ENCODE peak calls at places on chromosome 19, in four cellular contexts. One of them, this sample, is unnamed. For H3K4me1 and H3K9me3, the result is how much of the 10 kb centered on the place peaks cover.

GRCh38 chr19:16374436-16374835 is 49.8 kb downstream of the KLF2 start:
- DNase-seq in CD8-positive, alpha-beta T cell: no peak
- DNase-seq in K562: no peak
- DNase-seq in fibroblast of lung: no peak
- DNase-seq in this sample: no peak

GRCh38 chr19:35935911-35936737 is at the start of gene LRFN3:
- DNase-seq in CD8-positive, alpha-beta T cell: no peak
- DNase-seq in K562: peak
- DNase-seq in fibroblast of lung: peak
- DNase-seq in this sample: peak

GRCh38 chr19:5287066-5287465 is 53.5 kb downstream of the PTPRS start:
- DNase-seq in CD8-positive, alpha-beta T cell: no peak
- DNase-seq in K562: no peak
- DNase-seq in fibroblast of lung: no peak
- DNase-seq in this sample: no peak

GRCh38 chr19:3620817-3621547 is 5.6 kb downstream of the CACTIN start:
- DNase-seq in CD8-positive, alpha-beta T cell: no peak
- DNase-seq in K562: no peak
- DNase-seq in fibroblast of lung: no peak
- DNase-seq in this sample: no peak

GRCh38 chr19:14509382-14509781 is 8.8 kb downstream of the DNAJB1 start:
- DNase-seq in CD8-positive, alpha-beta T cell: no peak
- DNase-seq in K562: no peak
- DNase-seq in fibroblast of lung: no peak
- DNase-seq in this sample: no peak

GRCh38 chr19:47231215-47232054 is 436 bp upstream of the BBC3 start:
- DNase-seq in CD8-positive, alpha-beta T cell: peak
- DNase-seq in K562: peak
- DNase-seq in fibroblast of lung: peak
- DNase-seq in this sample: peak

GRCh38 chr19:49932731-49933131 is 3.4 kb upstream of the NUP62 start:
- DNase-seq in CD8-positive, alpha-beta T cell: peak
- DNase-seq in K562: no peak
- DNase-seq in fibroblast of lung: no peak
- DNase-seq in this sample: no peak

GRCh38 chr19:40603071-40603718 is 2.0 kb downstream of the LTBP4 start:
- DNase-seq in CD8-positive, alpha-beta T cell: no peak
- DNase-seq in K562: peak
- DNase-seq in fibroblast of lung: no peak
- DNase-seq in this sample: no peak

GRCh38 chr19:49570997-49571676 is 9.2 kb downstream of the NOSIP start:
- DNase-seq in CD8-positive, alpha-beta T cell: no peak
- DNase-seq in K562: peak
- DNase-seq in fibroblast of lung: no peak
- DNase-seq in this sample: peak

GRCh38 chr19:48398329-48399235 is 5.1 kb downstream of the GRIN2D start:
- DNase-seq in CD8-positive, alpha-beta T cell: peak
- DNase-seq in K562: peak
- DNase-seq in fibroblast of lung: peak
- DNase-seq in this sample: peak

GRCh38 chr19:4660993-4661392 is 9.1 kb downstream of the MYDGF start:
- DNase-seq in CD8-positive, alpha-beta T cell: no peak
- DNase-seq in K562: no peak
- DNase-seq in fibroblast of lung: no peak
- DNase-seq in this sample: no peak

GRCh38 chr19:49889687-49890348 is 6.9 kb downstream of the IL4I1 start:
- DNase-seq in CD8-positive, alpha-beta T cell: peak
- DNase-seq in K562: peak
- DNase-seq in fibroblast of lung: peak
- DNase-seq in this sample: no peak

GRCh38 chr19:7658219-7658686 is 10.6 kb upstream of the RETN start:
- DNase-seq in CD8-positive, alpha-beta T cell: no peak
- DNase-seq in K562: no peak
- DNase-seq in fibroblast of lung: no peak
- DNase-seq in this sample: no peak

DNA sequence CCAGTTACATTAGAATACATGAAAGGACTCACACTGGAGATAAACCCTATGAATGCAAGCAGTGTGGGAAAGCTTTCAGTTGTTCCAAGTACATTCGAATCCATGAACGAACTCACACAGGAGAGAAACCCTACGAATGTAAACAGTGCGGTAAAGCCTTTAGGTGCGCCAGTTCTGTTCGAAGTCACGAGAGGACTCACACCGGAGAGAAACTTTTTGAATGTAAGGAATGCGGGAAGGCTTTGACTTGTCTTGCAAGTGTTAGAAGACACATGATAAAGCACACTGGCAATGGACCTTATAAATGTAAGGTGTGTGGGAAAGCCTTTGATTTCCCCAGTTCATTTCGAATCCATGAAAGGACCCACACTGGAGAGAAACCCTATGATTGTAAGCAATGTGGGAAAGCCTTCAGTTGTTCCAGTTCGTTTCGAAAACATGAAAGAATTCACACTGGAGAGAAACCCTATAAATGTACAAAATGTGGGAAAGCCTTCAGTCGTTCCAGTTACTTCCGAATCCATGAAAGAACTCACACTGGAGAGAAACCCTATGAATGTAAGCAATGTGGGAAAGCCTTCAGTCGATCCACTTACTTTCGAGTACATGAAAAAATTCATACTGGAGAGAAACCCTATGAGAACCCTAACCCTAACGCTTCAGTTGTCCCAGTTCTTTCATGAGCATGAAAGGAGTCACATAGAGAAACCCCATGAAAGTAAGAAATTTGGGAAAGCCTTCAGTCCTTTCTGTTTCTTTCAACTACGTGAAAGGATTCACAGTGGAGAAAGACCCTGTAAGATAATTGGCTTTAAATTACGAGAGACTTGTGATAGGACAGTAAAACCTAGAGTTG is 20.2 kb downstream of the ZNF627 start:
- DNase-seq in CD8-positive, alpha-beta T cell: no peak
- DNase-seq in K562: no peak
- DNase-seq in fibroblast of lung: peak
- DNase-seq in this sample: no peak
- H3K4me3 ChIP-seq in CD8-positive, alpha-beta T cell: peak
- H3K4me3 ChIP-seq in K562: no peak
- H3K4me3 ChIP-seq in fibroblast of lung: no peak
- H3K4me3 ChIP-seq in this sample: no peak

DNA sequence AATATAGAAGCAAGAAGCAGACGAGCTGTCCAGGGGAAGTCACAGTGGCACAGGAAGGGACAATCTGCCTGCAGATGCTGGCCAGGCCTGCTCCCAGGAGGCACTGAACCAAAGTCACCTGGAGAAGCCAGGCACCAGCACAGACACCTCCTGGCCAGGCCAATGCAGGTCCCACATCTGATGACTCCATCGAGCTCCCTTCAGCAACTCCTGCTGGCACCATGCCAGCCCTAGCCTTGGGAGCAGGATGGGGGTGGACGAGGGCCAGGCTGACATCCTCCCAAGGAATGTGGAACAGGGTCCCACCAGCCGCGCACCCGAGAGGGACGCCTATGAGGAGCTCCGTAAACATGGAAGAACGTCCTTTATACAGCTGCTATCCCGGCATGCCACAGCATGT is 22.4 kb upstream of the ISYNA1 start:
- DNase-seq in CD8-positive, alpha-beta T cell: no peak
- DNase-seq in K562: no peak
- DNase-seq in fibroblast of lung: peak
- DNase-seq in this sample: peak
- H3K4me1 ChIP-seq in CD8-positive, alpha-beta T cell: under half
- H3K4me1 ChIP-seq in K562: under half
- H3K4me1 ChIP-seq in fibroblast of lung: under half
- H3K4me1 ChIP-seq in this sample: under half

GRCh38 chr19:11905928-11906327 is 18.3 kb downstream of the ZNF69 start:
- DNase-seq in CD8-positive, alpha-beta T cell: no peak
- DNase-seq in K562: no peak
- DNase-seq in fibroblast of lung: no peak
- DNase-seq in this sample: no peak
- H3K9me3 ChIP-seq in CD8-positive, alpha-beta T cell: under half
- H3K9me3 ChIP-seq in K562: under half
- H3K9me3 ChIP-seq in fibroblast of lung: under half
- H3K9me3 ChIP-seq in this sample: under half

DNA sequence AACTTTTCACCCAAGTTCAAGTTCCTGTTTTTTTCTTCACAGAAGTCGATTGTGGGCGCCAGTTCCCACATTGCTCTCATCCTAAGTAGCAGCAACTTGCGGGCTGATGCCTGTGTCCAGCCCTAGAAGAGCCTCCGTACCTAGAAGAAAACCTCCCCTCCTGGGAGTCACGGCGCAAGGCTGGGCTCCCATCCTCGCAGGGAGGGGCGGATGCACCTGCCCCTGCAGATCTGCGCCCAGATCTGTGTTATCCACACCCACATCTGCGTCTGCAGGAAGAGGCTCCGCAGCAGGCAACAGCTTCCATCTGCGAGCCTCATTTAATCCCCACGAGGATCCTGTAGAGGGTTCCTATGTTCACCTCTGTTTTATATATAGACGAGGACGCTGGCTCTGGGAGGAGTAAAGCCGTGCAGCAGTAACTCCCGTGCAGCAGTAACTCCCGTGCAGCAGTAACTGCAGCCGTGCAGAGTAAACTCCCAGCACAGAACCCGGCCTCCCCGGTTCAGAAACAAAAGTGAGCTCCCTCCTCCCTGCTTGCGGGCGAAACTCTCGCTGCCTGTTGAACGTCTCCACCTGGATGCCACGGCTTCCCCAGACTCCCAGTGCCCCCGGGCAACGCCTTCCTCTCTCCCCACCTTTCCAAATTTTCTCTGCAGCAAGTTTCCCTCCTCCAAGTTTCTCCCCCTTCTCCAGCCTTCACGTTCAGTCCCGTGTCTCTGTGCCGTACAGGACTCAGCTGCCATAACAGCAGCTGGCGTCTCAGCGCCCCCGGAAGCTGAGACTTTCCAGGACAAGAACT is 23.5 kb upstream of the LAIR1 start:
- DNase-seq in CD8-positive, alpha-beta T cell: peak
- DNase-seq in K562: no peak
- DNase-seq in fibroblast of lung: no peak
- DNase-seq in this sample: no peak
- H3K4me3 ChIP-seq in CD8-positive, alpha-beta T cell: peak
- H3K4me3 ChIP-seq in K562: no peak
- H3K4me3 ChIP-seq in fibroblast of lung: no peak
- H3K4me3 ChIP-seq in this sample: no peak

GRCh38 chr19:33260628-33261418 is 35.2 kb upstream of the SLC7A10 start:
- DNase-seq in CD8-positive, alpha-beta T cell: no peak
- DNase-seq in K562: no peak
- DNase-seq in fibroblast of lung: no peak
- DNase-seq in this sample: no peak
- H3K4me1 ChIP-seq in CD8-positive, alpha-beta T cell: under half
- H3K4me1 ChIP-seq in K562: under half
- H3K4me1 ChIP-seq in fibroblast of lung: under half
- H3K4me1 ChIP-seq in this sample: under half

GRCh38 chr19:37412700-37413099 is 41.8 kb downstream of the ZNF527 start:
- DNase-seq in CD8-positive, alpha-beta T cell: no peak
- DNase-seq in K562: no peak
- DNase-seq in fibroblast of lung: no peak
- DNase-seq in this sample: no peak
- H3K9me3 ChIP-seq in CD8-positive, alpha-beta T cell: half or more
- H3K9me3 ChIP-seq in K562: under half
- H3K9me3 ChIP-seq in fibroblast of lung: under half
- H3K9me3 ChIP-seq in this sample: under half

DNA sequence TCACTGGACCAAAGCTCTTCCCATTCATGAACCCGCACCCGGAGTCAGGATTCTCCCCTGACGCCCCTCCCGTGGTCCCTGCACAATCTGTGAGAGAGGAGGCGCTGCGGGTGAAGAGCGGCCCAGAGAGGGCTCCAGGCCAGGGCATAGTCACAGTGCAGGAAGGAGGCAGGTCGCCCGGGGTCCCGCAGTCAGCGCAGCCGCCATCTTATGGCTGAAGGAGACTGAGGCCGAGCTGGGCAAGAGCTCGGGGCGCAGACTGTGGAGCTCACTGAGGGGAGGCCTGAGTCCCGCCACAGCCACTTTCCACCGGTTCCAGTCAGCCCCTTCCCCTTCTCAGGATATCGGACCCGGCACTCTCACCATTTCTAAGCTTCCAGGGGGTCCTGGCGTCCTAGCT is 300 bp downstream of the ZNF99 start:
- DNase-seq in CD8-positive, alpha-beta T cell: no peak
- DNase-seq in K562: no peak
- DNase-seq in fibroblast of lung: no peak
- DNase-seq in this sample: no peak
- H3K4me3 ChIP-seq in CD8-positive, alpha-beta T cell: no peak
- H3K4me3 ChIP-seq in K562: no peak
- H3K4me3 ChIP-seq in fibroblast of lung: no peak
- H3K4me3 ChIP-seq in this sample: no peak

GRCh38 chr19:45100797-45101196 is 7.8 kb downstream of the PPP1R37 start:
- DNase-seq in CD8-positive, alpha-beta T cell: no peak
- DNase-seq in K562: no peak
- DNase-seq in fibroblast of lung: peak
- DNase-seq in this sample: no peak
- H3K4me1 ChIP-seq in CD8-positive, alpha-beta T cell: half or more
- H3K4me1 ChIP-seq in K562: under half
- H3K4me1 ChIP-seq in fibroblast of lung: under half
- H3K4me1 ChIP-seq in this sample: under half

GRCh38 chr19:58118979-58119733 is 21.1 kb upstream of the ZSCAN18 start:
- DNase-seq in CD8-positive, alpha-beta T cell: no peak
- DNase-seq in K562: no peak
- DNase-seq in fibroblast of lung: no peak
- DNase-seq in this sample: no peak
- H3K9me3 ChIP-seq in CD8-positive, alpha-beta T cell: under half
- H3K9me3 ChIP-seq in K562: under half
- H3K9me3 ChIP-seq in fibroblast of lung: under half
- H3K9me3 ChIP-seq in this sample: under half

This sample was measured in BE2C.